ENCODE peak calls at places on chromosomes 3 and 15, in six cellular contexts. O is H54, N is NCI-H748 treated with DMSO at 0.1 percent for 48 hours, B is transverse colon, W is endothelial cell, Q is left cardiac atrium. I is an unnamed sample.

GRCh38 chr3:187767266-187768032 is 22.2 kb upstream of the BCL6 start:
- DNase-seq in O (no peak), N (no peak), B (no peak), W (no peak), Q (no peak), I (no peak)

GRCh38 chr15:66278061-66278460 is 15.3 kb upstream of the DIS3L start:
- DNase-seq in O (no peak), N (no peak), B (no peak), W (no peak), Q (no peak), I (no peak)

GRCh38 chr3:110318108-110318507 is 753.5 kb upstream of the NECTIN3 start:
- DNase-seq in O (no peak), N (no peak), B (no peak), W (no peak), Q (no peak), I (no peak)

GRCh38 chr15:38253448-38253847 is 812 bp downstream of the SPRED1 start:
- DNase-seq in O (no peak), N (no peak), B (peak; percentile 13), W (no peak), Q (no peak), I (no peak)

GRCh38 chr15:68806220-68807105 is 14.2 kb downstream of the ANP32A start:
- DNase-seq in O (no peak), N (no peak), B (peak; percentile 5), W (no peak), Q (no peak), I (no peak)

GRCh38 chr3:184275302-184275701 is 520 bp upstream of the ECE2 start:
- DNase-seq in O (no peak), N (no peak), B (no peak), W (no peak), Q (no peak), I (no peak)

GRCh38 chr15:25689592-25689991 is 173.5 kb downstream of the ATP10A start:
- DNase-seq in O (no peak), N (no peak), B (no peak), W (no peak), Q (no peak), I (no peak)

GRCh38 chr3:133595341-133595740 is 21.9 kb downstream of the CDV3 start:
- DNase-seq in O (no peak), N (no peak), B (no peak), W (no peak), Q (no peak), I (no peak)

GRCh38 chr3:47414161-47414564 is 33.3 kb downstream of the PTPN23 start:
- DNase-seq in O (no peak), N (no peak), B (no peak), W (no peak), Q (no peak), I (no peak)

GRCh38 chr3:77421916-77422315 is 382.0 kb downstream of the ROBO2 start:
- DNase-seq in O (no peak), N (no peak), B (no peak), W (no peak), Q (no peak), I (no peak)

GRCh38 chr3:67526246-67526645 is 128.2 kb downstream of the SUCLG2 start:
- DNase-seq in O (no peak), N (no peak), B (no peak), W (no peak), Q (no peak), I (no peak)

GRCh38 chr3:33597257-33597689 is 120.8 kb downstream of the CLASP2 start:
- DNase-seq in O (no peak), N (no peak), B (no peak), W (no peak), Q (no peak), I (no peak)

GRCh38 chr15:73899197-73900128 is 26.1 kb downstream of the TBC1D21 start:
- DNase-seq in O (no peak), N (no peak), B (no peak), W (no peak), Q (no peak), I (no peak)

GRCh38 chr3:57397175-57398026 is 104.9 kb upstream of the ASB14 start:
- DNase-seq in O (peak; percentile 17), N (peak; percentile 61), B (peak; percentile 54), W (peak; percentile 60), Q (no peak), I (peak; percentile 60)

GRCh38 chr15:98967916-98968315 is 39.7 kb downstream of the PGPEP1L start:
- DNase-seq in O (no peak), N (no peak), B (no peak), W (no peak), Q (no peak), I (no peak)

GRCh38 chr3:121584418-121584817 is 8.8 kb upstream of the FBXO40 start:
- DNase-seq in O (no peak), N (no peak), B (no peak), W (no peak), Q (no peak), I (no peak)

I was measured in Panc1.